ENCODE peak calls at places on chromosomes 11 and 22, in six cellular contexts. C is AG09309; P is caudate nucleus; J is lung microvascular endothelial cell; B is nucleus accumbens; V is stimulated activated CD8-positive, alpha-beta memory T cell treated with anti-CD3 and anti-CD28 coated beads, Interleukin-15, amount 100 ng/mL, for 1 hour. L is an unnamed sample.

GRCh38 chr11:45079075-45079444 is 67.4 kb upstream of the PRDM11 start:
- DNase-seq in B (no peak), J (no peak), V (no peak), P (no peak), C (no peak), L (no peak)

GRCh38 chr22:37713761-37714160 is 16.9 kb downstream of the TRIOBP start:
- DNase-seq in C (no peak), P (no peak), B (no peak), J (no peak), V (no peak), L (no peak)

GRCh38 chr11:69888671-69889076 is 69.5 kb upstream of the FGF3 start:
- DNase-seq in J (peak; percentile 62), C (peak; percentile 4), P (peak; percentile 6), B (peak; percentile 32), V (peak; percentile 54), L (peak; percentile 93)

GRCh38 chr11:117747892-117748291 is 49.1 kb downstream of the DSCAML1 start:
- DNase-seq in B (no peak), V (no peak), P (no peak), C (no peak), J (no peak), L (no peak)

GRCh38 chr22:37545703-37546435 is 14.4 kb upstream of the CDC42EP1 start:
- DNase-seq in P (no peak), B (no peak), C (peak; percentile 81), J (peak; percentile 97), V (no peak), L (peak; percentile 72)

GRCh38 chr11:68816917-68817419 is 24.7 kb downstream of the CPT1A start:
- DNase-seq in J (no peak), V (no peak), C (no peak), B (no peak), P (no peak), L (no peak)

GRCh38 chr11:28735511-28735910 is 627.3 kb downstream of the METTL15 start:
- DNase-seq in P (no peak), C (no peak), B (no peak), J (no peak), V (no peak), L (no peak)

GRCh38 chr11:75625970-75626691 is 42.7 kb downstream of the MAP6 start:
- DNase-seq in V (no peak), J (peak; percentile 47), B (no peak), P (no peak), C (peak; percentile 46), L (peak; percentile 78)

GRCh38 chr22:18048441-18048898 is 24.1 kb upstream of the MICAL3 start:
- DNase-seq in C (no peak), J (no peak), P (no peak), V (no peak), B (no peak), L (no peak)

GRCh38 chr22:19959043-19959586 is 17.5 kb upstream of the TXNRD2 start:
- DNase-seq in C (no peak), J (peak; percentile 59), V (no peak), B (no peak), P (no peak), L (no peak)

GRCh38 chr11:15918674-15919073 is 437.7 kb downstream of the SOX6 start:
- DNase-seq in J (no peak), B (no peak), P (no peak), C (no peak), V (no peak), L (no peak)

GRCh38 chr11:102287963-102288744 is 29.1 kb upstream of the BIRC3 start:
- DNase-seq in J (peak; percentile 78), B (no peak), C (peak; percentile 41), V (no peak), P (no peak), L (peak; percentile 96)

GRCh38 chr11:1881442-1882264 is 10.0 kb downstream of the PRR33 start:
- DNase-seq in B (no peak), C (no peak), J (no peak), P (no peak), V (no peak), L (no peak)

GRCh38 chr11:16454284-16454683 is 97.9 kb upstream of the SOX6 start:
- DNase-seq in B (no peak), P (no peak), C (no peak), J (no peak), V (no peak), L (no peak)

GRCh38 chr11:23954730-23955129 is 542.1 kb upstream of the LUZP2 start:
- DNase-seq in C (no peak), V (no peak), B (no peak), P (no peak), J (no peak), L (no peak)

GRCh38 chr22:35037089-35037488 is 28.9 kb upstream of the ISX start:
- DNase-seq in P (no peak), B (no peak), C (no peak), J (no peak), V (no peak), L (peak; percentile 15)

GRCh38 chr11:77672276-77672675 is 34.7 kb upstream of the CLNS1A start:
- DNase-seq in V (no peak), B (no peak), P (no peak), C (peak; percentile 97), J (peak; percentile 8), L (peak; percentile 85)

GRCh38 chr22:32754413-32755041 is 47.0 kb upstream of the TIMP3 start:
- DNase-seq in V (no peak), J (peak; percentile 76), P (no peak), B (no peak), C (no peak), L (no peak)

GRCh38 chr11:76792505-76793264 is 9.5 kb downstream of the TSKU start:
- DNase-seq in C (no peak), B (no peak), J (no peak), V (no peak), P (no peak), L (no peak)

L was measured in PC-3.